ENCODE peak calls at places on chromosome 6, in four cellular contexts. One of them, this sample, is unnamed.

GRCh38 chr6:12403946-12404647 is 113.9 kb downstream of the EDN1 start:
- DNase-seq in iris pigment epithelial cell: no peak
- DNase-seq in activated T-helper 1 cell treated with anti-CD3 and anti-CD28 coated beads, Interleukin-12 subunit alpha, Interleukin-12 subunit beta, Interleukin-2, Interleukin-4 antibody, amounts not matched to agents 30 ng/mL and 10 ng/mL and 1 ng/mL, durations not matched to agents 14 hours and 24 hours and 36 hours: no peak
- DNase-seq in amniotic stem cell: no peak
- DNase-seq in this sample: no peak

GRCh38 chr6:89970609-89971337 is 76.5 kb downstream of the GJA10 start:
- DNase-seq in iris pigment epithelial cell: peak
- DNase-seq in activated T-helper 1 cell treated with anti-CD3 and anti-CD28 coated beads, Interleukin-12 subunit alpha, Interleukin-12 subunit beta, Interleukin-2, Interleukin-4 antibody, amounts not matched to agents 30 ng/mL and 10 ng/mL and 1 ng/mL, durations not matched to agents 14 hours and 24 hours and 36 hours: no peak
- DNase-seq in amniotic stem cell: peak
- DNase-seq in this sample: no peak

GRCh38 chr6:143271024-143271423 is 179.5 kb downstream of the ADAT2 start:
- DNase-seq in iris pigment epithelial cell: peak
- DNase-seq in activated T-helper 1 cell treated with anti-CD3 and anti-CD28 coated beads, Interleukin-12 subunit alpha, Interleukin-12 subunit beta, Interleukin-2, Interleukin-4 antibody, amounts not matched to agents 30 ng/mL and 10 ng/mL and 1 ng/mL, durations not matched to agents 14 hours and 24 hours and 36 hours: no peak
- DNase-seq in amniotic stem cell: peak
- DNase-seq in this sample: no peak

GRCh38 chr6:35967059-35967769 is 46.3 kb upstream of the SRPK1 start:
- DNase-seq in iris pigment epithelial cell: no peak
- DNase-seq in activated T-helper 1 cell treated with anti-CD3 and anti-CD28 coated beads, Interleukin-12 subunit alpha, Interleukin-12 subunit beta, Interleukin-2, Interleukin-4 antibody, amounts not matched to agents 30 ng/mL and 10 ng/mL and 1 ng/mL, durations not matched to agents 14 hours and 24 hours and 36 hours: no peak
- DNase-seq in amniotic stem cell: no peak
- DNase-seq in this sample: no peak

GRCh38 chr6:28980797-28981390 is 24.2 kb downstream of the ZNF311 start:
- DNase-seq in iris pigment epithelial cell: peak
- DNase-seq in activated T-helper 1 cell treated with anti-CD3 and anti-CD28 coated beads, Interleukin-12 subunit alpha, Interleukin-12 subunit beta, Interleukin-2, Interleukin-4 antibody, amounts not matched to agents 30 ng/mL and 10 ng/mL and 1 ng/mL, durations not matched to agents 14 hours and 24 hours and 36 hours: peak
- DNase-seq in amniotic stem cell: peak
- DNase-seq in this sample: no peak

GRCh38 chr6:16608444-16608843 is 152.8 kb downstream of the ATXN1 start:
- DNase-seq in iris pigment epithelial cell: no peak
- DNase-seq in activated T-helper 1 cell treated with anti-CD3 and anti-CD28 coated beads, Interleukin-12 subunit alpha, Interleukin-12 subunit beta, Interleukin-2, Interleukin-4 antibody, amounts not matched to agents 30 ng/mL and 10 ng/mL and 1 ng/mL, durations not matched to agents 14 hours and 24 hours and 36 hours: no peak
- DNase-seq in amniotic stem cell: no peak
- DNase-seq in this sample: no peak

GRCh38 chr6:42405025-42405424 is 46.7 kb downstream of the TRERF1 start:
- DNase-seq in iris pigment epithelial cell: peak
- DNase-seq in activated T-helper 1 cell treated with anti-CD3 and anti-CD28 coated beads, Interleukin-12 subunit alpha, Interleukin-12 subunit beta, Interleukin-2, Interleukin-4 antibody, amounts not matched to agents 30 ng/mL and 10 ng/mL and 1 ng/mL, durations not matched to agents 14 hours and 24 hours and 36 hours: no peak
- DNase-seq in amniotic stem cell: peak
- DNase-seq in this sample: peak

GRCh38 chr6:133837801-133838349 is 51.0 kb upstream of the TCF21 start:
- DNase-seq in iris pigment epithelial cell: peak
- DNase-seq in activated T-helper 1 cell treated with anti-CD3 and anti-CD28 coated beads, Interleukin-12 subunit alpha, Interleukin-12 subunit beta, Interleukin-2, Interleukin-4 antibody, amounts not matched to agents 30 ng/mL and 10 ng/mL and 1 ng/mL, durations not matched to agents 14 hours and 24 hours and 36 hours: peak
- DNase-seq in amniotic stem cell: peak
- DNase-seq in this sample: no peak